ENCODE peak calls at places on chromosomes 16 and 17, in five cellular contexts. One of them, this sample, is unnamed.

GRCh38 chr17:76865174-76865573 is 3.0 kb upstream of the MGAT5B start:
- DNase-seq in IMR-90: no peak
- DNase-seq in uterus: no peak
- DNase-seq in CD8-positive, alpha-beta T cell: no peak
- DNase-seq in sigmoid colon: no peak
- DNase-seq in this sample: no peak

GRCh38 chr16:78443780-78444422 is 344.4 kb downstream of the WWOX start:
- DNase-seq in IMR-90: no peak
- DNase-seq in uterus: no peak
- DNase-seq in CD8-positive, alpha-beta T cell: no peak
- DNase-seq in sigmoid colon: no peak
- DNase-seq in this sample: no peak

GRCh38 chr16:81931927-81932326 is 79.3 kb downstream of the SDR42E1 start:
- DNase-seq in IMR-90: no peak
- DNase-seq in uterus: no peak
- DNase-seq in CD8-positive, alpha-beta T cell: no peak
- DNase-seq in sigmoid colon: no peak
- DNase-seq in this sample: no peak

GRCh38 chr16:23424292-23424958 is 28.6 kb downstream of the COG7 start:
- DNase-seq in IMR-90: peak
- DNase-seq in uterus: no peak
- DNase-seq in CD8-positive, alpha-beta T cell: no peak
- DNase-seq in sigmoid colon: peak
- DNase-seq in this sample: peak

GRCh38 chr16:30715777-30716445 is 16.9 kb downstream of the SRCAP start:
- DNase-seq in IMR-90: peak
- DNase-seq in uterus: no peak
- DNase-seq in CD8-positive, alpha-beta T cell: peak
- DNase-seq in sigmoid colon: no peak
- DNase-seq in this sample: no peak

GRCh38 chr16:66224636-66225035 is 141.9 kb upstream of the CDH5 start:
- DNase-seq in IMR-90: no peak
- DNase-seq in uterus: no peak
- DNase-seq in CD8-positive, alpha-beta T cell: no peak
- DNase-seq in sigmoid colon: no peak
- DNase-seq in this sample: no peak

GRCh38 chr17:17555906-17556305 is 35.6 kb downstream of the PEMT start:
- DNase-seq in IMR-90: no peak
- DNase-seq in uterus: no peak
- DNase-seq in CD8-positive, alpha-beta T cell: no peak
- DNase-seq in sigmoid colon: no peak
- DNase-seq in this sample: no peak

GRCh38 chr16:901149-901548 is 69.6 kb downstream of the LMF1 start:
- DNase-seq in IMR-90: no peak
- DNase-seq in uterus: no peak
- DNase-seq in CD8-positive, alpha-beta T cell: no peak
- DNase-seq in sigmoid colon: no peak
- DNase-seq in this sample: no peak

GRCh38 chr17:1865252-1866037 is 35.6 kb downstream of the RPA1 start:
- DNase-seq in IMR-90: peak
- DNase-seq in uterus: no peak
- DNase-seq in CD8-positive, alpha-beta T cell: peak
- DNase-seq in sigmoid colon: no peak
- DNase-seq in this sample: peak

GRCh38 chr17:50352072-50352692 is 6.3 kb downstream of the XYLT2 start:
- DNase-seq in IMR-90: no peak
- DNase-seq in uterus: no peak
- DNase-seq in CD8-positive, alpha-beta T cell: no peak
- DNase-seq in sigmoid colon: peak
- DNase-seq in this sample: no peak

GRCh38 chr16:79077391-79077790 is 523.1 kb downstream of the MAF start:
- DNase-seq in IMR-90: no peak
- DNase-seq in uterus: no peak
- DNase-seq in CD8-positive, alpha-beta T cell: no peak
- DNase-seq in sigmoid colon: no peak
- DNase-seq in this sample: no peak

GRCh38 chr16:3207086-3207953 is 19.3 kb downstream of the OR1F1 start:
- DNase-seq in IMR-90: no peak
- DNase-seq in uterus: no peak
- DNase-seq in CD8-positive, alpha-beta T cell: no peak
- DNase-seq in sigmoid colon: no peak
- DNase-seq in this sample: no peak
- H3K4me3 ChIP-seq in IMR-90: no peak
- H3K4me3 ChIP-seq in uterus: no peak
- H3K4me3 ChIP-seq in CD8-positive, alpha-beta T cell: no peak
- H3K4me3 ChIP-seq in sigmoid colon: no peak
- H3K4me3 ChIP-seq in this sample: no peak

DNA sequence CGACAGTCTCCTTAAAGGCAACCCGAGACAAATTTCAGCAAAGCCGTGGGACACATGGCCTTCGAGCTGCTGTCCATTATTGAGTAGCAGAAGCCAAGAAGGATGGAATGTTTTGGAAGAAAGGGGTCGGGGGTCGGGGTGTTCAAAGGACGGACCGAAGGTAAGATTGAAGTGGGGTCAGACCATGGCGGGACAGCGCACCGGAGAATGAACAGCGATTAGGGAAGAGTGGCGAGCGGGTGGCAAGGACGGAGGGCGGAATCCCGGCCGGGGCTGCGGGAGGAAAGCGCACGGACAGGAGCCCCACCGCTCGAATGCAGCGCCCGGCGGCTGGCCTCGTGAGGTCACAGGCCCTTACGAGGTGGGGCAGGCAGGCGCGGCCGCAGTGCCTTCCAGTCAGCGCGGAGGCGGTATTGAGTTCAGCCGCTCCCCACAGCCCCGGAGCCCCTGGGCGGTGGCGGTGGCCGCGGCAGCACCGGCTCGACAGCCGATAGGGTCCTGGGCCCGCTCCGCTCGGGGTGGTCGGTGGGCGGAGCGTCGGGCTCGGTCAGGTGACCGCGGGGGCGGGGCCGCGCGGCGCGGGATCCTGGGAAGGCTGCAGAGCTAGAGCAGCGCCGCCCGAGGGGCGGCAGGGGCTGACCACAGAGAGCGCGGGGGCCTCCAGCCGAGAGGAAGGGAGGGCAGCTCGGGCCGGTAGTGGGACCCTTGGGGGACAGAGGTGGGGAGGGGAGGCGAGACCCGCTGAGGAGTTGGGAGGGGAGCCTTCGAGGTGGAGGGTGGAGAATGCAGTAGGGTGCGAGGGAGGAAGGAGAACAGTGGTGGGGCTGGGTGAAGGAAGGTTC is at the start of gene EFCAB13:
- DNase-seq in IMR-90: peak
- DNase-seq in uterus: peak
- DNase-seq in CD8-positive, alpha-beta T cell: peak
- DNase-seq in sigmoid colon: peak
- DNase-seq in this sample: peak
- TF ChIP-seq CTCF in IMR-90: peak
- TF ChIP-seq CTCF in uterus: peak
- TF ChIP-seq CTCF in CD8-positive, alpha-beta T cell: peak
- TF ChIP-seq CTCF in sigmoid colon: no peak
- TF ChIP-seq CTCF in this sample: no peak

GRCh38 chr17:79728169-79728907 is 2.4 kb upstream of the ENPP7 start:
- DNase-seq in IMR-90: peak
- DNase-seq in uterus: peak
- DNase-seq in CD8-positive, alpha-beta T cell: peak
- DNase-seq in sigmoid colon: peak
- DNase-seq in this sample: peak
- H3K4me3 ChIP-seq in IMR-90: no peak
- H3K4me3 ChIP-seq in uterus: peak
- H3K4me3 ChIP-seq in CD8-positive, alpha-beta T cell: peak
- H3K4me3 ChIP-seq in sigmoid colon: peak
- H3K4me3 ChIP-seq in this sample: peak

DNA sequence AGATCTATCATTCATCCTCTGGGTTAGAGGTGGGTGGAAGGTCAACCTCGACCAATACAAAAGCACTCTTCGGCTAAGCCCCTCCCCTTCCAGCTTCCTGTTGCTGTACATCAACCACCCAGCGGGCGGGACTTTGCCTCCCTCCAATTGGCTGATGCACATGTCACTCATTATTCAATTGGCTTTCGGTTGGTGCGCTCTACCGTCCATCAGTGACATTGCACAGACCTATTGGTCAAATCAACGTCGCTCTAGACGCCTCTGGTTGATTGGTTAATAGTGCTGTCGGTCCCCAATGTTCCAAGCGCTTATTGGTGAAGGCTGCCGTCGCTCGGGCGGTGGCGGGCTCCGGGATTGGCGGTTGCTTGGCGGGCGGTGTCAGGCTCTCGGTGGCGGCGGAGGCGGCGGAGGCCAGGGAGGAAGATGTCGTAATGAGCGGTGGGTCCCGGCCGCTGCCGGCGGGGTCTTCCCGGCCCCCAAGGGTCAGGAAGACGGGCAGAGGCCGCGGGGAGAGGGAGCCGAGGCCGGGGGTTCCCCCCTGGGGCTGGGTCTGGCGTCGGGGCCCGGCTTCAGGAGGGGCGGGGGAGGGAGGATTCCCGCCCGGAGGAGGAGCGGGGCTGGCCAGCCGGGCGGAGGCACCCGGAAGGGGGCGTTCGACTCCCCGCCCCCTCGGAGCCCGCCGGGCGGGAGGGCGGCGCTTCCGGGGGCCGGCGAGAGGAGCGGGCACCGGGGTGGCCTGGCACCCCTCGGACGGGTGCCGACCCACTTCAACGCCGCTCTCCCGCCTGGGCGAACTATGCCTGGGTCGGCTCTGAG is at the start of gene SP2:
- DNase-seq in IMR-90: peak
- DNase-seq in uterus: peak
- DNase-seq in CD8-positive, alpha-beta T cell: peak
- DNase-seq in sigmoid colon: peak
- DNase-seq in this sample: peak
- TF ChIP-seq CTCF in IMR-90: no peak
- TF ChIP-seq CTCF in uterus: no peak
- TF ChIP-seq CTCF in CD8-positive, alpha-beta T cell: no peak
- TF ChIP-seq CTCF in sigmoid colon: no peak
- TF ChIP-seq CTCF in this sample: peak

GRCh38 chr17:45312477-45313418 is 4.1 kb downstream of the MAP3K14 start:
- DNase-seq in IMR-90: no peak
- DNase-seq in uterus: no peak
- DNase-seq in CD8-positive, alpha-beta T cell: no peak
- DNase-seq in sigmoid colon: no peak
- DNase-seq in this sample: no peak

GRCh38 chr17:45311762-45312476 is 4.9 kb downstream of the MAP3K14 start:
- DNase-seq in IMR-90: peak
- DNase-seq in uterus: peak
- DNase-seq in CD8-positive, alpha-beta T cell: peak
- DNase-seq in sigmoid colon: peak
- DNase-seq in this sample: peak

GRCh38 chr17:45313927-45314760 is 2.7 kb downstream of the MAP3K14 start:
- DNase-seq in IMR-90: no peak
- DNase-seq in uterus: no peak
- DNase-seq in CD8-positive, alpha-beta T cell: no peak
- DNase-seq in sigmoid colon: no peak
- DNase-seq in this sample: no peak

GRCh38 chr17:45314761-45315549 is 1.9 kb downstream of the MAP3K14 start:
- DNase-seq in IMR-90: peak
- DNase-seq in uterus: no peak
- DNase-seq in CD8-positive, alpha-beta T cell: no peak
- DNase-seq in sigmoid colon: no peak
- DNase-seq in this sample: no peak

GRCh38 chr17:45313419-45313771 is 3.4 kb downstream of the MAP3K14 start:
- DNase-seq in IMR-90: no peak
- DNase-seq in uterus: no peak
- DNase-seq in CD8-positive, alpha-beta T cell: no peak
- DNase-seq in sigmoid colon: no peak
- DNase-seq in this sample: no peak
- H3K4me3 ChIP-seq in IMR-90: no peak
- H3K4me3 ChIP-seq in uterus: no peak
- H3K4me3 ChIP-seq in CD8-positive, alpha-beta T cell: peak
- H3K4me3 ChIP-seq in sigmoid colon: no peak
- H3K4me3 ChIP-seq in this sample: no peak